ENCODE peak calls at places on chromosome 16, in eight cellular contexts. V is activated CD4-positive, alpha-beta T cell treated with anti-CD3 and anti-CD28 coated beads, Interleukin-2, amount 50 U/mL, for 1 hour; T is GM13976; R is cardiac muscle cell; A is body of pancreas; K is RWPE2; D is fibroblast of pulmonary artery; M is NCI-H1105. C is an unnamed sample.

GRCh38 chr16:54493076-54493475 is 206.5 kb upstream of the IRX3 start:
- DNase-seq in D (peak), T (no peak), R (peak), K (no peak), M (no peak), A (no peak), V (no peak), C (peak)

GRCh38 chr16:46920402-46921068 is 36.4 kb downstream of the GPT2 start:
- DNase-seq in V (no peak), A (peak), K (no peak), M (no peak), D (no peak), T (no peak), R (no peak), C (no peak)

GRCh38 chr16:57610611-57611010 is 17.8 kb upstream of the ADGRG1 start:
- DNase-seq in R (no peak), V (no peak), A (peak), T (peak), D (no peak), M (no peak), K (peak), C (no peak)

GRCh38 chr16:85570735-85571562 is 42.2 kb upstream of the GSE1 start:
- DNase-seq in D (no peak), R (no peak), V (no peak), K (no peak), M (no peak), T (peak), A (no peak), C (no peak)

GRCh38 chr16:85955566-85955965 is 56.6 kb downstream of the IRF8 start:
- DNase-seq in A (no peak), R (no peak), K (no peak), D (no peak), T (peak), V (no peak), M (no peak), C (no peak)

GRCh38 chr16:63612462-63613227 is 1509.2 kb downstream of the CDH11 start:
- DNase-seq in R (no peak), M (no peak), V (no peak), K (no peak), A (no peak), D (peak), T (no peak), C (no peak)

GRCh38 chr16:30570621-30571443 is 682 bp downstream of the ZNF688 start:
- DNase-seq in A (no peak), K (no peak), M (peak), V (no peak), R (peak), D (peak), T (peak), C (no peak)

GRCh38 chr16:24610421-24610765 is 71.0 kb downstream of the RBBP6 start:
- DNase-seq in A (peak), T (peak), V (no peak), D (peak), K (no peak), R (peak), M (no peak), C (no peak)

GRCh38 chr16:52547001-52547833 is at the start of gene TOX3:
- DNase-seq in K (no peak), M (peak), A (peak), T (peak), D (no peak), R (no peak), V (no peak), C (no peak)

GRCh38 chr16:67438824-67439393 is 8.0 kb downstream of the HSD11B2 start:
- DNase-seq in K (no peak), T (no peak), R (no peak), V (no peak), D (no peak), M (no peak), A (no peak), C (no peak)

GRCh38 chr16:82016268-82016667 is 5.0 kb upstream of the SDR42E1 start:
- DNase-seq in M (no peak), K (no peak), A (no peak), D (peak), T (no peak), V (no peak), R (peak), C (no peak)

GRCh38 chr16:1786242-1787055 is 3.7 kb downstream of the NUBP2 start:
- DNase-seq in A (peak), V (no peak), K (no peak), D (no peak), M (no peak), R (no peak), T (no peak), C (no peak)

GRCh38 chr16:86540894-86541293 is 14.1 kb downstream of the MTHFSD start:
- DNase-seq in T (no peak), A (no peak), K (no peak), V (no peak), M (no peak), R (no peak), D (no peak), C (no peak)

GRCh38 chr16:66154801-66155200 is 211.7 kb upstream of the CDH5 start:
- DNase-seq in D (peak), R (peak), K (no peak), T (no peak), A (no peak), M (no peak), V (no peak), C (no peak)

GRCh38 chr16:77788196-77789084 is at the start of gene VAT1L:
- DNase-seq in K (no peak), A (no peak), T (peak), M (no peak), D (peak), R (peak), V (no peak), C (peak)

GRCh38 chr16:15564619-15565339 is 78.2 kb downstream of the MARF1 start:
- DNase-seq in T (no peak), D (no peak), K (no peak), V (no peak), A (no peak), M (no peak), R (no peak), C (no peak)

GRCh38 chr16:19210175-19210924 is 42.3 kb downstream of the SYT17 start:
- DNase-seq in K (no peak), R (no peak), A (no peak), T (peak), M (no peak), V (no peak), D (no peak), C (no peak)

GRCh38 chr16:21223787-21224186 is 9.7 kb upstream of the ANKS4B start:
- DNase-seq in M (no peak), K (no peak), V (no peak), A (no peak), T (no peak), D (no peak), R (no peak), C (no peak)

GRCh38 chr16:54284319-54284930 is 2.2 kb downstream of the IRX3 start:
- DNase-seq in D (no peak), T (peak), A (peak), M (peak), K (peak), V (no peak), R (no peak), C (no peak)

GRCh38 chr16:28823291-28823718 is 506 bp downstream of the ATXN2L start:
- DNase-seq in M (peak), D (no peak), R (no peak), A (no peak), K (no peak), T (no peak), V (no peak), C (peak)

GRCh38 chr16:79613009-79613408 is 12.5 kb upstream of the MAF start:
- DNase-seq in T (no peak), M (no peak), R (peak), V (no peak), A (no peak), D (no peak), K (no peak), C (no peak)

GRCh38 chr16:58021661-58022551 is 3.6 kb upstream of the MMP15 start:
- DNase-seq in T (no peak), D (peak), V (no peak), A (no peak), M (no peak), R (peak), K (no peak), C (peak)

GRCh38 chr16:23225109-23225508 is 42.6 kb downstream of the SCNN1G start:
- DNase-seq in R (no peak), D (no peak), K (no peak), M (no peak), A (no peak), T (no peak), V (no peak), C (no peak)

GRCh38 chr16:85754403-85754802 is 3.5 kb upstream of the C16orf74 start:
- DNase-seq in V (no peak), M (no peak), R (no peak), K (no peak), T (no peak), A (no peak), D (no peak), C (no peak)

GRCh38 chr16:58414938-58415451 is 22.7 kb downstream of the GINS3 start:
- DNase-seq in T (no peak), D (peak), M (no peak), K (no peak), R (peak), V (no peak), A (no peak), C (no peak)

GRCh38 chr16:17685445-17685844 is 214.7 kb upstream of the XYLT1 start:
- DNase-seq in A (no peak), M (no peak), V (no peak), K (no peak), T (no peak), R (no peak), D (no peak), C (no peak)

GRCh38 chr16:57364143-57364542 is 5.6 kb downstream of the CCL22 start:
- DNase-seq in A (no peak), V (no peak), D (no peak), M (no peak), K (no peak), R (no peak), T (no peak), C (no peak)

GRCh38 chr16:87784812-87785211 is 19.0 kb upstream of the KLHDC4 start:
- DNase-seq in K (no peak), M (no peak), T (no peak), V (no peak), R (peak), D (peak), A (peak), C (peak)

GRCh38 chr16:23016372-23016771 is 132.9 kb downstream of the USP31 start:
- DNase-seq in M (peak), V (no peak), D (no peak), K (no peak), R (no peak), T (no peak), A (no peak), C (no peak)

GRCh38 chr16:66592241-66592640 is 12.3 kb upstream of the CMTM3 start:
- DNase-seq in K (no peak), D (no peak), M (no peak), T (no peak), A (no peak), V (no peak), R (no peak), C (no peak)

GRCh38 chr16:35733971-35734702 is 2274.7 kb downstream of the TP53TG3F start:
- DNase-seq in M (no peak), A (no peak), K (no peak), R (no peak), V (no peak), T (peak), D (no peak), C (no peak)

GRCh38 chr16:30539000-30539964 is 4.6 kb upstream of the ZNF747 start:
- DNase-seq in A (no peak), K (no peak), M (no peak), R (no peak), D (no peak), T (no peak), V (no peak), C (no peak)

GRCh38 chr16:27321013-27321960 is 7.5 kb downstream of the IL4R start:
- DNase-seq in M (no peak), D (peak), K (no peak), R (no peak), V (no peak), T (no peak), A (peak), C (peak)

GRCh38 chr16:28951410-28951943 is 740 bp downstream of the NFATC2IP start:
- DNase-seq in R (no peak), T (no peak), V (no peak), K (no peak), A (no peak), D (no peak), M (no peak), C (no peak)

GRCh38 chr16:3596101-3596861 is 15.1 kb downstream of the SLX4 start:
- DNase-seq in R (no peak), D (no peak), V (no peak), T (no peak), K (no peak), M (no peak), A (no peak), C (no peak)